ENCODE peak calls at places on chromosomes 12 and 14, in four cellular contexts. J is gastrocnemius medialis, G is stromal cell of bone marrow, M is A673. I is an unnamed sample.

GRCh38 chr12:99670635-99671034 is 23.1 kb downstream of the GARIN6 start:
- DNase-seq in J (no peak), G (no peak), M (no peak), I (no peak)

GRCh38 chr12:53453953-53454640 is 2.2 kb downstream of the PCBP2 start:
- DNase-seq in J (no peak), M (no peak), G (no peak), I (peak)

GRCh38 chr12:7667025-7667575 is 1.4 kb upstream of the APOBEC1 start:
- DNase-seq in J (no peak), M (peak), G (no peak), I (peak)

GRCh38 chr12:41336041-41336552 is 148.0 kb downstream of the PDZRN4 start:
- DNase-seq in G (no peak), J (no peak), M (no peak), I (no peak)

GRCh38 chr12:30515351-30515750 is 180.3 kb downstream of the IPO8 start:
- DNase-seq in G (no peak), M (peak), J (no peak), I (peak)

GRCh38 chr12:24584032-24584675 is 364.7 kb downstream of the BCAT1 start:
- DNase-seq in G (no peak), M (no peak), J (no peak), I (no peak)

GRCh38 chr12:109542014-109542413 is 31.3 kb downstream of the MMAB start:
- DNase-seq in M (peak), J (no peak), G (peak), I (peak)

GRCh38 chr12:93679308-93679933 is 2.2 kb downstream of the CRADD start:
- DNase-seq in G (no peak), M (no peak), J (peak), I (no peak)

GRCh38 chr14:23300687-23301223 is 1.9 kb downstream of the PPP1R3E start:
- DNase-seq in J (peak), M (no peak), G (no peak), I (peak)